ENCODE peak calls at places on chromosome 11, in six cellular contexts. One of them, this sample, is unnamed.

GRCh38 chr11:27563201-27563600 is 56.6 kb upstream of the LIN7C start:
- DNase-seq in naive thymus-derived CD8-positive, alpha-beta T cell: no peak
- DNase-seq in ELR: peak
- DNase-seq in AG08396: peak
- DNase-seq in foreskin fibroblast: peak
- DNase-seq in NCI-H446 treated with DMSO at 0.1 percent for 48 hours: no peak
- DNase-seq in this sample: no peak

GRCh38 chr11:64580387-64580786 is 10.6 kb upstream of the SLC22A12 start:
- DNase-seq in foreskin fibroblast: no peak
- DNase-seq in AG08396: no peak
- DNase-seq in naive thymus-derived CD8-positive, alpha-beta T cell: no peak
- DNase-seq in NCI-H446 treated with DMSO at 0.1 percent for 48 hours: no peak
- DNase-seq in ELR: no peak
- DNase-seq in this sample: no peak

GRCh38 chr11:78935408-78936101 is 360.9 kb upstream of the NARS2 start:
- DNase-seq in AG08396: no peak
- DNase-seq in foreskin fibroblast: no peak
- DNase-seq in ELR: no peak
- DNase-seq in naive thymus-derived CD8-positive, alpha-beta T cell: no peak
- DNase-seq in NCI-H446 treated with DMSO at 0.1 percent for 48 hours: no peak
- DNase-seq in this sample: no peak

GRCh38 chr11:58577441-58578135 is 1.3 kb upstream of the ZFP91 start:
- DNase-seq in foreskin fibroblast: peak
- DNase-seq in AG08396: peak
- DNase-seq in naive thymus-derived CD8-positive, alpha-beta T cell: peak
- DNase-seq in NCI-H446 treated with DMSO at 0.1 percent for 48 hours: no peak
- DNase-seq in ELR: peak
- DNase-seq in this sample: no peak

GRCh38 chr11:12706531-12707499 is 32.6 kb downstream of the TEAD1 start:
- DNase-seq in AG08396: no peak
- DNase-seq in NCI-H446 treated with DMSO at 0.1 percent for 48 hours: no peak
- DNase-seq in ELR: no peak
- DNase-seq in naive thymus-derived CD8-positive, alpha-beta T cell: no peak
- DNase-seq in foreskin fibroblast: no peak
- DNase-seq in this sample: no peak

GRCh38 chr11:122711831-122712378 is 56.4 kb downstream of the UBASH3B start:
- DNase-seq in NCI-H446 treated with DMSO at 0.1 percent for 48 hours: peak
- DNase-seq in AG08396: no peak
- DNase-seq in ELR: peak
- DNase-seq in foreskin fibroblast: peak
- DNase-seq in naive thymus-derived CD8-positive, alpha-beta T cell: no peak
- DNase-seq in this sample: no peak

GRCh38 chr11:10413268-10413667 is 41.8 kb upstream of the AMPD3 start:
- DNase-seq in AG08396: no peak
- DNase-seq in ELR: peak
- DNase-seq in naive thymus-derived CD8-positive, alpha-beta T cell: peak
- DNase-seq in foreskin fibroblast: no peak
- DNase-seq in NCI-H446 treated with DMSO at 0.1 percent for 48 hours: no peak
- DNase-seq in this sample: no peak

GRCh38 chr11:84249344-84250135 is 963.4 kb upstream of the CCDC90B start:
- DNase-seq in foreskin fibroblast: no peak
- DNase-seq in ELR: no peak
- DNase-seq in NCI-H446 treated with DMSO at 0.1 percent for 48 hours: no peak
- DNase-seq in AG08396: no peak
- DNase-seq in naive thymus-derived CD8-positive, alpha-beta T cell: no peak
- DNase-seq in this sample: no peak

GRCh38 chr11:13388741-13389140 is 74.3 kb downstream of the BTBD10 start:
- DNase-seq in naive thymus-derived CD8-positive, alpha-beta T cell: no peak
- DNase-seq in ELR: no peak
- DNase-seq in NCI-H446 treated with DMSO at 0.1 percent for 48 hours: no peak
- DNase-seq in foreskin fibroblast: peak
- DNase-seq in AG08396: no peak
- DNase-seq in this sample: no peak

GRCh38 chr11:3194016-3194816 is 24.4 kb downstream of the MRGPRG start:
- DNase-seq in AG08396: no peak
- DNase-seq in NCI-H446 treated with DMSO at 0.1 percent for 48 hours: no peak
- DNase-seq in foreskin fibroblast: no peak
- DNase-seq in ELR: no peak
- DNase-seq in naive thymus-derived CD8-positive, alpha-beta T cell: no peak
- DNase-seq in this sample: no peak

GRCh38 chr11:2801711-2802388 is 83.7 kb downstream of the CDKN1C start:
- DNase-seq in naive thymus-derived CD8-positive, alpha-beta T cell: no peak
- DNase-seq in NCI-H446 treated with DMSO at 0.1 percent for 48 hours: no peak
- DNase-seq in foreskin fibroblast: no peak
- DNase-seq in ELR: no peak
- DNase-seq in AG08396: no peak
- DNase-seq in this sample: peak

GRCh38 chr11:114399490-114399889 is 821 bp downstream of the C11orf71 start:
- DNase-seq in AG08396: no peak
- DNase-seq in foreskin fibroblast: no peak
- DNase-seq in naive thymus-derived CD8-positive, alpha-beta T cell: no peak
- DNase-seq in NCI-H446 treated with DMSO at 0.1 percent for 48 hours: no peak
- DNase-seq in ELR: peak
- DNase-seq in this sample: no peak

GRCh38 chr11:1006762-1007161 is 29.8 kb downstream of the MUC6 start:
- DNase-seq in NCI-H446 treated with DMSO at 0.1 percent for 48 hours: no peak
- DNase-seq in AG08396: no peak
- DNase-seq in naive thymus-derived CD8-positive, alpha-beta T cell: no peak
- DNase-seq in ELR: no peak
- DNase-seq in foreskin fibroblast: no peak
- DNase-seq in this sample: no peak

GRCh38 chr11:36398261-36398953 is 102.3 kb downstream of the PRR5L start:
- DNase-seq in naive thymus-derived CD8-positive, alpha-beta T cell: no peak
- DNase-seq in NCI-H446 treated with DMSO at 0.1 percent for 48 hours: no peak
- DNase-seq in ELR: no peak
- DNase-seq in AG08396: no peak
- DNase-seq in foreskin fibroblast: no peak
- DNase-seq in this sample: no peak

GRCh38 chr11:134760957-134761356 is 348.9 kb upstream of the B3GAT1 start:
- DNase-seq in NCI-H446 treated with DMSO at 0.1 percent for 48 hours: no peak
- DNase-seq in ELR: no peak
- DNase-seq in AG08396: no peak
- DNase-seq in foreskin fibroblast: no peak
- DNase-seq in naive thymus-derived CD8-positive, alpha-beta T cell: no peak
- DNase-seq in this sample: no peak

GRCh38 chr11:104668797-104669463 is 229.3 kb downstream of the CASP12 start:
- DNase-seq in foreskin fibroblast: peak
- DNase-seq in AG08396: peak
- DNase-seq in naive thymus-derived CD8-positive, alpha-beta T cell: no peak
- DNase-seq in ELR: peak
- DNase-seq in NCI-H446 treated with DMSO at 0.1 percent for 48 hours: no peak
- DNase-seq in this sample: no peak

GRCh38 chr11:29336727-29337212 is 680.1 kb downstream of the KCNA4 start:
- DNase-seq in ELR: peak
- DNase-seq in foreskin fibroblast: no peak
- DNase-seq in naive thymus-derived CD8-positive, alpha-beta T cell: no peak
- DNase-seq in NCI-H446 treated with DMSO at 0.1 percent for 48 hours: no peak
- DNase-seq in AG08396: peak
- DNase-seq in this sample: no peak

GRCh38 chr11:96075532-96075959 is 151.6 kb upstream of the MTMR2 start:
- DNase-seq in ELR: no peak
- DNase-seq in NCI-H446 treated with DMSO at 0.1 percent for 48 hours: no peak
- DNase-seq in AG08396: no peak
- DNase-seq in naive thymus-derived CD8-positive, alpha-beta T cell: no peak
- DNase-seq in foreskin fibroblast: no peak
- DNase-seq in this sample: no peak

GRCh38 chr11:123055132-123055924 is 6.6 kb downstream of the HSPA8 start:
- DNase-seq in foreskin fibroblast: no peak
- DNase-seq in naive thymus-derived CD8-positive, alpha-beta T cell: no peak
- DNase-seq in NCI-H446 treated with DMSO at 0.1 percent for 48 hours: no peak
- DNase-seq in AG08396: no peak
- DNase-seq in ELR: peak
- DNase-seq in this sample: no peak

GRCh38 chr11:66874232-66874631 is 17.4 kb downstream of the LRFN4 start:
- DNase-seq in naive thymus-derived CD8-positive, alpha-beta T cell: no peak
- DNase-seq in foreskin fibroblast: no peak
- DNase-seq in AG08396: no peak
- DNase-seq in NCI-H446 treated with DMSO at 0.1 percent for 48 hours: no peak
- DNase-seq in ELR: no peak
- DNase-seq in this sample: no peak

GRCh38 chr11:95359756-95360155 is 128.8 kb upstream of the SESN3 start:
- DNase-seq in naive thymus-derived CD8-positive, alpha-beta T cell: no peak
- DNase-seq in ELR: no peak
- DNase-seq in AG08396: no peak
- DNase-seq in foreskin fibroblast: no peak
- DNase-seq in NCI-H446 treated with DMSO at 0.1 percent for 48 hours: no peak
- DNase-seq in this sample: no peak

GRCh38 chr11:57597461-57597892 is at the start of gene SERPING1:
- DNase-seq in naive thymus-derived CD8-positive, alpha-beta T cell: no peak
- DNase-seq in ELR: no peak
- DNase-seq in AG08396: peak
- DNase-seq in foreskin fibroblast: no peak
- DNase-seq in NCI-H446 treated with DMSO at 0.1 percent for 48 hours: no peak
- DNase-seq in this sample: no peak

GRCh38 chr11:26134481-26135355 is 197.2 kb upstream of the ANO3 start:
- DNase-seq in AG08396: peak
- DNase-seq in naive thymus-derived CD8-positive, alpha-beta T cell: no peak
- DNase-seq in ELR: peak
- DNase-seq in foreskin fibroblast: peak
- DNase-seq in NCI-H446 treated with DMSO at 0.1 percent for 48 hours: no peak
- DNase-seq in this sample: no peak

GRCh38 chr11:65132988-65133700 is 1.2 kb downstream of the SYVN1 start:
- DNase-seq in NCI-H446 treated with DMSO at 0.1 percent for 48 hours: no peak
- DNase-seq in AG08396: no peak
- DNase-seq in ELR: peak
- DNase-seq in naive thymus-derived CD8-positive, alpha-beta T cell: no peak
- DNase-seq in foreskin fibroblast: no peak
- DNase-seq in this sample: peak

GRCh38 chr11:2432628-2433071 is 11.7 kb downstream of the TRPM5 start:
- DNase-seq in ELR: no peak
- DNase-seq in naive thymus-derived CD8-positive, alpha-beta T cell: no peak
- DNase-seq in foreskin fibroblast: no peak
- DNase-seq in NCI-H446 treated with DMSO at 0.1 percent for 48 hours: no peak
- DNase-seq in AG08396: no peak
- DNase-seq in this sample: no peak

GRCh38 chr11:2567026-2567671 is 122.3 kb downstream of the KCNQ1 start:
- DNase-seq in ELR: no peak
- DNase-seq in AG08396: no peak
- DNase-seq in NCI-H446 treated with DMSO at 0.1 percent for 48 hours: no peak
- DNase-seq in foreskin fibroblast: no peak
- DNase-seq in naive thymus-derived CD8-positive, alpha-beta T cell: no peak
- DNase-seq in this sample: peak

GRCh38 chr11:120180571-120181445 is 30.0 kb upstream of the OAF start:
- DNase-seq in foreskin fibroblast: peak
- DNase-seq in NCI-H446 treated with DMSO at 0.1 percent for 48 hours: no peak
- DNase-seq in ELR: peak
- DNase-seq in AG08396: no peak
- DNase-seq in naive thymus-derived CD8-positive, alpha-beta T cell: no peak
- DNase-seq in this sample: no peak

GRCh38 chr11:61480936-61481335 is 27.6 kb upstream of the LRRC10B start:
- DNase-seq in NCI-H446 treated with DMSO at 0.1 percent for 48 hours: no peak
- DNase-seq in ELR: no peak
- DNase-seq in naive thymus-derived CD8-positive, alpha-beta T cell: no peak
- DNase-seq in AG08396: no peak
- DNase-seq in foreskin fibroblast: no peak
- DNase-seq in this sample: peak

GRCh38 chr11:122706689-122707088 is 51.2 kb downstream of the UBASH3B start:
- DNase-seq in AG08396: no peak
- DNase-seq in naive thymus-derived CD8-positive, alpha-beta T cell: no peak
- DNase-seq in foreskin fibroblast: peak
- DNase-seq in NCI-H446 treated with DMSO at 0.1 percent for 48 hours: no peak
- DNase-seq in ELR: peak
- DNase-seq in this sample: no peak

GRCh38 chr11:17986007-17986710 is 26.7 kb downstream of the SERGEF start:
- DNase-seq in naive thymus-derived CD8-positive, alpha-beta T cell: no peak
- DNase-seq in foreskin fibroblast: peak
- DNase-seq in NCI-H446 treated with DMSO at 0.1 percent for 48 hours: no peak
- DNase-seq in ELR: peak
- DNase-seq in AG08396: peak
- DNase-seq in this sample: no peak

GRCh38 chr11:76339217-76339616 is 41.7 kb downstream of the THAP12 start:
- DNase-seq in naive thymus-derived CD8-positive, alpha-beta T cell: no peak
- DNase-seq in foreskin fibroblast: peak
- DNase-seq in ELR: no peak
- DNase-seq in NCI-H446 treated with DMSO at 0.1 percent for 48 hours: no peak
- DNase-seq in AG08396: no peak
- DNase-seq in this sample: no peak

GRCh38 chr11:118002541-118003019 is 16.4 kb downstream of the IL10RA start:
- DNase-seq in ELR: no peak
- DNase-seq in AG08396: no peak
- DNase-seq in foreskin fibroblast: no peak
- DNase-seq in NCI-H446 treated with DMSO at 0.1 percent for 48 hours: no peak
- DNase-seq in naive thymus-derived CD8-positive, alpha-beta T cell: no peak
- DNase-seq in this sample: no peak

GRCh38 chr11:71342951-71343827 is 90.8 kb upstream of the SHANK2 start:
- DNase-seq in NCI-H446 treated with DMSO at 0.1 percent for 48 hours: no peak
- DNase-seq in ELR: peak
- DNase-seq in foreskin fibroblast: no peak
- DNase-seq in AG08396: peak
- DNase-seq in naive thymus-derived CD8-positive, alpha-beta T cell: no peak
- DNase-seq in this sample: peak

GRCh38 chr11:60672255-60672654 is 27.2 kb upstream of the MS4A8 start:
- DNase-seq in foreskin fibroblast: no peak
- DNase-seq in naive thymus-derived CD8-positive, alpha-beta T cell: no peak
- DNase-seq in AG08396: no peak
- DNase-seq in NCI-H446 treated with DMSO at 0.1 percent for 48 hours: no peak
- DNase-seq in ELR: no peak
- DNase-seq in this sample: no peak

GRCh38 chr11:116981216-116981887 is 116.9 kb downstream of the SIK3 start:
- DNase-seq in ELR: no peak
- DNase-seq in AG08396: no peak
- DNase-seq in naive thymus-derived CD8-positive, alpha-beta T cell: no peak
- DNase-seq in NCI-H446 treated with DMSO at 0.1 percent for 48 hours: no peak
- DNase-seq in foreskin fibroblast: no peak
- DNase-seq in this sample: no peak

GRCh38 chr11:71241721-71242259 is 10.6 kb downstream of the SHANK2 start:
- DNase-seq in foreskin fibroblast: no peak
- DNase-seq in AG08396: no peak
- DNase-seq in ELR: no peak
- DNase-seq in NCI-H446 treated with DMSO at 0.1 percent for 48 hours: no peak
- DNase-seq in naive thymus-derived CD8-positive, alpha-beta T cell: no peak
- DNase-seq in this sample: no peak

GRCh38 chr11:46669606-46670243 is 30.7 kb downstream of the ARHGAP1 start:
- DNase-seq in foreskin fibroblast: no peak
- DNase-seq in ELR: peak
- DNase-seq in naive thymus-derived CD8-positive, alpha-beta T cell: no peak
- DNase-seq in AG08396: no peak
- DNase-seq in NCI-H446 treated with DMSO at 0.1 percent for 48 hours: no peak
- DNase-seq in this sample: no peak

GRCh38 chr11:29243616-29244015 is 773.2 kb downstream of the KCNA4 start:
- DNase-seq in NCI-H446 treated with DMSO at 0.1 percent for 48 hours: no peak
- DNase-seq in ELR: no peak
- DNase-seq in foreskin fibroblast: no peak
- DNase-seq in naive thymus-derived CD8-positive, alpha-beta T cell: no peak
- DNase-seq in AG08396: peak
- DNase-seq in this sample: no peak